ENCODE peak calls at places on chromosomes 16 and 17, in five cellular contexts. R, I, D, J and E are unnamed samples.

GRCh38 chr16:87789437-87790277 is 23.9 kb upstream of the KLHDC4 start:
- DNase-seq in J (no peak), R (no peak), I (peak; percentile 51), D (peak; percentile 82), E (peak; percentile 46)

GRCh38 chr16:9372934-9373890 is 281.8 kb downstream of the HAPSTR1 start:
- DNase-seq in J (no peak), D (no peak), I (no peak), R (no peak), E (no peak)

GRCh38 chr16:56695246-56695645 is 13.0 kb downstream of the MT1X start:
- DNase-seq in R (no peak), J (no peak), D (no peak), I (no peak), E (no peak)

GRCh38 chr17:34090593-34090992 is 164.5 kb upstream of the CCL2 start:
- DNase-seq in D (no peak), I (no peak), J (no peak), R (no peak), E (no peak)

GRCh38 chr17:7004398-7005253 is 7.8 kb upstream of the RNASEK start:
- DNase-seq in D (peak; percentile 52), R (no peak), I (peak; percentile 62), J (no peak), E (peak; percentile 69)

GRCh38 chr17:74354123-74354522 is 7.5 kb downstream of the BTBD17 start:
- DNase-seq in J (no peak), R (peak; percentile 70), I (no peak), D (no peak), E (no peak)

GRCh38 chr16:2708955-2709587 is 11.0 kb downstream of the PRSS27 start:
- DNase-seq in J (no peak), D (no peak), I (no peak), R (no peak), E (no peak)

GRCh38 chr17:65017375-65017774 is 39.2 kb downstream of the GNA13 start:
- DNase-seq in D (no peak), I (no peak), J (peak; percentile 62), R (no peak), E (no peak)

GRCh38 chr16:58265480-58266052 is 29.3 kb downstream of the PRSS54 start:
- DNase-seq in I (no peak), D (no peak), J (no peak), R (no peak), E (no peak)

GRCh38 chr17:59277031-59277430 is 54.4 kb upstream of the YPEL2 start:
- DNase-seq in I (no peak), J (no peak), D (no peak), R (no peak), E (no peak)

GRCh38 chr17:72334205-72334604 is 213.4 kb downstream of the SOX9 start:
- DNase-seq in J (no peak), I (peak; percentile 34), R (no peak), D (peak; percentile 77), E (peak; percentile 44)

GRCh38 chr16:84947022-84947421 is 64.3 kb downstream of the ZDHHC7 start:
- DNase-seq in R (no peak), J (no peak), I (no peak), D (peak; percentile 53), E (no peak)

GRCh38 chr16:20259549-20259948 is 67.8 kb downstream of the GP2 start:
- DNase-seq in D (no peak), I (no peak), J (no peak), R (no peak), E (no peak)

DNA sequence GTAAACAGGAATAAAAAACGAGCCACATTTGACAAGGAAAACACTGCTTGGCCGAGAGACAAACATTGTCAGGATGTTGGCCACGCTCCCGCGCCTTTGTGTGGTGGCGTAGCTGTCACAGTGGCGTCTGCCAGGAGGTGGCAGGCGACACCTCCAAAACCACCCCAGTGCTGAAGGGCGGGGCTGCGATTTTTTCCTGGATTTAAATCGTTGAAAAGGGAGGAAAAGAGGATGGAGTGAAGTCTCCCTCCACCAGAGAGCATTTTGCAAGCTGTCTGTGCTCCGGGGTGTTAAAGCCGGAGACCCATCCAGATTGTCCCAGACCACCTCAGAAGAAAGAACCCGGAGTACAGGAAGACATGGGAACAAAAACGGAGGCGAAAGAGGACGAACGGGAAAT is 12.7 kb downstream of the MRM3 start:
- DNase-seq in J (peak; percentile 83), D (peak; percentile 79), I (peak; percentile 82), R (peak; percentile 76), E (peak; percentile 76)
- TF ChIP-seq CTCF in J (peak; percentile 40), D (peak; percentile 79), I (peak; percentile 75), R (peak; percentile 81), E (peak; percentile 64)

GRCh38 chr16:69443809-69444611 is 19.6 kb downstream of the CYB5B start:
- DNase-seq in J (peak; percentile 57), I (peak; percentile 55), D (peak; percentile 49), R (no peak), E (peak; percentile 66)
- H3K4me3 ChIP-seq in J (peak overlapping the region; percentile 27), I (no peak overlapping the region), D (peak overlapping the region; percentile 29), R (peak overlapping the region; percentile 16), E (peak overlapping the region; percentile 30)

DNA sequence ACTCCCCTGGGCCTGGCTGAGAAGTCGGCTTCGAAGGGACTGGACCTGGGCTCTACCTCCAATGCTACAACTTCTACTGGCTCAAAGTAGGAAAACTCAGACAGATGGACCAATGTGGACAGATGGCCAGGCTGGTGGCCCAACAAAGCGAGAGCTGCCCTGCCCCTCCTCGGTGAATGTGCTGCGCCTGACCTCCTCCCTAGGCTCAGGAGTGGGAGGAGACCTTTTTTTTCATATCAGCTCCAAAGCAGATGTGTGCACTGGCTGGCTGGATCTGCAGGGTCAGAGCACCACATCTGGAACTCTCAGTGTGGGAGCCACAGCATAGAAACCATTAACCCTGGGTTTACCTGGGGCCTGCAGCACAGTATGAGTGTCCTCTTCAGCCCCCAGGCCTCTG is 20.8 kb downstream of the ATP6V0D1 start:
- DNase-seq in D (no peak), I (no peak), J (no peak), R (peak; percentile 67), E (no peak)
- TF ChIP-seq CTCF in D (no peak), I (no peak), J (no peak), R (no peak), E (no peak)

GRCh38 chr17:69474171-69474831 is 59.8 kb downstream of the MAP2K6 start:
- DNase-seq in I (no peak), D (no peak), R (no peak), J (no peak), E (no peak)

GRCh38 chr17:69468211-69468610 is 53.7 kb downstream of the MAP2K6 start:
- DNase-seq in I (no peak), D (no peak), R (no peak), J (no peak), E (no peak)

GRCh38 chr17:69473801-69474170 is 59.3 kb downstream of the MAP2K6 start:
- DNase-seq in R (no peak), I (no peak), D (peak; percentile 97), J (no peak), E (peak; percentile 2)

GRCh38 chr17:69471406-69471805 is 56.9 kb downstream of the MAP2K6 start:
- DNase-seq in D (no peak), J (no peak), I (no peak), R (no peak), E (no peak)

GRCh38 chr17:69470702-69471101 is 56.2 kb downstream of the MAP2K6 start:
- DNase-seq in I (no peak), R (no peak), J (no peak), D (no peak), E (no peak)
- H3K4me3 ChIP-seq in I (no peak overlapping the region), R (no peak overlapping the region), J (no peak overlapping the region), D (no peak overlapping the region), E (no peak overlapping the region)

DNA sequence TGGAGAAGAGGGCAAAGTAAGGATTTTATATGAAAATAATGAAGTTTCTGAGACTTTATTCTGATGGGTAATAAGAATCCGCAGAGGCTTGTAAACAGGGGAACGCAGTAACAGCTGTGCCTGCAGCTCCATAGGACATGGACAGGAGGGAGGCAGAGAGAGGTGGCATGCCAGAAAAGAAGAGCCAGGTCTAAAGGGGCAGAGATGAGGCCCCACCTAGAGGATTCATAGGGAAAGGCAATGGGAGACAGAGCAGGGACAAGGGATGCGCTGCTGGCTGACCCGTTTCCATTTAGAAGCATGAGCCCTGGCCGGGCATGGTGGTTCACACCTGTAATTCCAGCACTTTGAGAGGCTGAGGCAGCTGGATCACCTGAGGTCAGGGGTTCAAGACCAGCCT is 340.3 kb upstream of the CDH5 start:
- DNase-seq in D (peak; percentile 21), I (peak; percentile 43), R (no peak), J (no peak), E (peak; percentile 32)
- TF ChIP-seq CTCF in D (peak; percentile 49), I (peak; percentile 19), R (no peak), J (no peak), E (peak; percentile 49)

DNA sequence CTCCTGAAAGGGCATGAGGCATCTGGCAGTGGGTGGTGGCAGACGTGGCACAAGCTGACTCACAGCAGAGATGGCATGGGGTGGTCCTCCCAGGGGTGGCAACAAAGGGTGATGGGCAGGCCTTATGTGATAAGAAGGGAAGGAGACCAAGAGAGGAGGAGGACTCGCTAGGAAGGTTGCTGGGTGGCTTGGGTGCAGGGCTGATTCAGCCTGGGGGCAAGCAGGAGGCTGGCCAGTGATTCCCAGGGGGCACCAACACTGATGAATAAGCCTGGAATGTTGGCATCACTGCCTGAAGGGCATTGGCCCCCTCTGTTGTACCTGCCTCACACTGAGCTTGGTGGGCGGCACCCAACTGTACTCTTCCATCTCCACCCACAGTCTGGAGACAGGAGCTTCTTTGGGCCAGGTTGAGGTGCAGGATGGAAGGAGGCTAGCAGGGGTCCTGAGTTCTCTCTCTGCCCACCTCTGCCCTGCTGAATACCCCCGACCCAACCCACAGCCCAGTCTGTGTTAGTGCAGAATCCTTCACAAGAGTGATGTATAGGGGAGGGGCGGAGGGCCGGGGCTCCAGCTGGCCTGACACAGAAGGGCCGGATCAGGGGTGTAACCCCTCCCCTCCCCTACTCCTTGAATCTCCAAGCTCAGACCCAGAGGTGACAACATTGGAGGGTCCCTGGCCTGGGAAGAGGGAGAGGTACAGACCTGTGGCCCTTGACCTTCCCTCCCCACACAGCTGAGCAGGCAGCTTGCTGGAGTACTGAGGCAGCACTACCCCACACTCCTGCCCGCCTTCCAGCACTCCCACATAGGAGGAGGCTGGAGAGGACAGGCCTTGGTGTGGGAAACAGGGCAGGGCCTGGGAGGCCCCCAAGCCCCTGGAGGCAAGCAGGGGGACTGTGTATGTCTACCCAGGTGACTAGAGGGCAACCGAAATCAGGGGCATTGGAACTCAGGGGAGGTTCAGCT is 2.6 kb downstream of the STAC2 start:
- DNase-seq in R (no peak), I (no peak), J (no peak), D (no peak), E (no peak)
- H3K4me3 ChIP-seq in R (no peak overlapping the region), I (no peak overlapping the region), J (no peak overlapping the region), D (no peak overlapping the region), E (no peak overlapping the region)

GRCh38 chr17:70938311-70938710 is 769.0 kb downstream of the KCNJ2 start:
- DNase-seq in I (no peak), D (no peak), J (no peak), R (no peak), E (no peak)

GRCh38 chr17:70934834-70935233 is 765.5 kb downstream of the KCNJ2 start:
- DNase-seq in J (no peak), R (no peak), D (no peak), I (no peak), E (no peak)

GRCh38 chr17:70936724-70937123 is 767.4 kb downstream of the KCNJ2 start:
- DNase-seq in J (no peak), R (no peak), D (no peak), I (no peak), E (no peak)
- TF ChIP-seq CTCF in J (no peak), R (no peak), D (no peak), I (no peak), E (no peak)